ENCODE peak calls at places on chromosome 2, in seven cellular contexts. One of them, this sample, is unnamed.

GRCh38 chr2:2703127-2703526 is 372.1 kb upstream of the MYT1L start:
- DNase-seq in SJSA1: no peak
- DNase-seq in activated naive CD4-positive, alpha-beta T cell: no peak
- DNase-seq in KBM-7: no peak
- DNase-seq in NCI-H774: no peak
- DNase-seq in epithelial cell of esophagus: no peak
- DNase-seq in activated T-cell treated with anti-CD3 and anti-CD28 coated beads, Interleukin-2, amount 50 U/mL, for 24 hours: no peak
- DNase-seq in this sample: no peak

GRCh38 chr2:190069936-190070696 is 7.6 kb upstream of the MSTN start:
- DNase-seq in SJSA1: peak; percentile 74
- DNase-seq in activated naive CD4-positive, alpha-beta T cell: no peak
- DNase-seq in KBM-7: peak; percentile 69
- DNase-seq in NCI-H774: no peak
- DNase-seq in epithelial cell of esophagus: peak; percentile 75
- DNase-seq in activated T-cell treated with anti-CD3 and anti-CD28 coated beads, Interleukin-2, amount 50 U/mL, for 24 hours: no peak
- DNase-seq in this sample: no peak

GRCh38 chr2:176395273-176395854 is 126.1 kb downstream of the MTX2 start:
- DNase-seq in SJSA1: peak; percentile 44
- DNase-seq in activated naive CD4-positive, alpha-beta T cell: no peak
- DNase-seq in KBM-7: no peak
- DNase-seq in NCI-H774: no peak
- DNase-seq in epithelial cell of esophagus: peak; percentile 40
- DNase-seq in activated T-cell treated with anti-CD3 and anti-CD28 coated beads, Interleukin-2, amount 50 U/mL, for 24 hours: no peak
- DNase-seq in this sample: no peak

GRCh38 chr2:72146357-72147302 is 1.0 kb downstream of the CYP26B1 start:
- DNase-seq in SJSA1: no peak
- DNase-seq in activated naive CD4-positive, alpha-beta T cell: no peak
- DNase-seq in KBM-7: no peak
- DNase-seq in NCI-H774: no peak
- DNase-seq in epithelial cell of esophagus: no peak
- DNase-seq in activated T-cell treated with anti-CD3 and anti-CD28 coated beads, Interleukin-2, amount 50 U/mL, for 24 hours: peak; percentile 34
- DNase-seq in this sample: no peak

GRCh38 chr2:212644195-212644837 is 105.7 kb upstream of the ERBB4 start:
- DNase-seq in SJSA1: no peak
- DNase-seq in activated naive CD4-positive, alpha-beta T cell: no peak
- DNase-seq in KBM-7: no peak
- DNase-seq in NCI-H774: no peak
- DNase-seq in epithelial cell of esophagus: no peak
- DNase-seq in activated T-cell treated with anti-CD3 and anti-CD28 coated beads, Interleukin-2, amount 50 U/mL, for 24 hours: no peak
- DNase-seq in this sample: no peak

GRCh38 chr2:201467666-201468065 is 16.1 kb downstream of the STRADB start:
- DNase-seq in SJSA1: no peak
- DNase-seq in activated naive CD4-positive, alpha-beta T cell: no peak
- DNase-seq in KBM-7: no peak
- DNase-seq in NCI-H774: no peak
- DNase-seq in epithelial cell of esophagus: no peak
- DNase-seq in activated T-cell treated with anti-CD3 and anti-CD28 coated beads, Interleukin-2, amount 50 U/mL, for 24 hours: no peak
- DNase-seq in this sample: no peak

GRCh38 chr2:135826561-135826960 is 10.4 kb downstream of the LCT start:
- DNase-seq in SJSA1: no peak
- DNase-seq in activated naive CD4-positive, alpha-beta T cell: no peak
- DNase-seq in KBM-7: no peak
- DNase-seq in NCI-H774: no peak
- DNase-seq in epithelial cell of esophagus: no peak
- DNase-seq in activated T-cell treated with anti-CD3 and anti-CD28 coated beads, Interleukin-2, amount 50 U/mL, for 24 hours: no peak
- DNase-seq in this sample: no peak

GRCh38 chr2:64114063-64114911 is 29.9 kb downstream of the PELI1 start:
- DNase-seq in SJSA1: peak; percentile 59
- DNase-seq in activated naive CD4-positive, alpha-beta T cell: no peak
- DNase-seq in KBM-7: no peak
- DNase-seq in NCI-H774: no peak
- DNase-seq in epithelial cell of esophagus: peak; percentile 79
- DNase-seq in activated T-cell treated with anti-CD3 and anti-CD28 coated beads, Interleukin-2, amount 50 U/mL, for 24 hours: no peak
- DNase-seq in this sample: no peak

GRCh38 chr2:74778381-74779371 is 55.3 kb upstream of the HK2 start:
- DNase-seq in SJSA1: no peak
- DNase-seq in activated naive CD4-positive, alpha-beta T cell: no peak
- DNase-seq in KBM-7: peak; percentile 29
- DNase-seq in NCI-H774: peak; percentile 80
- DNase-seq in epithelial cell of esophagus: peak; percentile 36
- DNase-seq in activated T-cell treated with anti-CD3 and anti-CD28 coated beads, Interleukin-2, amount 50 U/mL, for 24 hours: no peak
- DNase-seq in this sample: no peak

GRCh38 chr2:115075800-115076199 is 633.4 kb downstream of the DPP10 start:
- DNase-seq in SJSA1: no peak
- DNase-seq in activated naive CD4-positive, alpha-beta T cell: no peak
- DNase-seq in KBM-7: no peak
- DNase-seq in NCI-H774: no peak
- DNase-seq in epithelial cell of esophagus: no peak
- DNase-seq in activated T-cell treated with anti-CD3 and anti-CD28 coated beads, Interleukin-2, amount 50 U/mL, for 24 hours: no peak
- DNase-seq in this sample: no peak

GRCh38 chr2:215917953-215918620 is 95.3 kb downstream of the MREG start:
- DNase-seq in SJSA1: peak; percentile 72
- DNase-seq in activated naive CD4-positive, alpha-beta T cell: no peak
- DNase-seq in KBM-7: no peak
- DNase-seq in NCI-H774: no peak
- DNase-seq in epithelial cell of esophagus: peak; percentile 85
- DNase-seq in activated T-cell treated with anti-CD3 and anti-CD28 coated beads, Interleukin-2, amount 50 U/mL, for 24 hours: no peak
- DNase-seq in this sample: no peak

GRCh38 chr2:121212661-121213325 is 72.2 kb downstream of the TFCP2L1 start:
- DNase-seq in SJSA1: no peak
- DNase-seq in activated naive CD4-positive, alpha-beta T cell: no peak
- DNase-seq in KBM-7: no peak
- DNase-seq in NCI-H774: no peak
- DNase-seq in epithelial cell of esophagus: no peak
- DNase-seq in activated T-cell treated with anti-CD3 and anti-CD28 coated beads, Interleukin-2, amount 50 U/mL, for 24 hours: no peak
- DNase-seq in this sample: no peak

GRCh38 chr2:190359896-190360376 is 16.5 kb downstream of the INPP1 start:
- DNase-seq in SJSA1: no peak
- DNase-seq in activated naive CD4-positive, alpha-beta T cell: peak; percentile 11
- DNase-seq in KBM-7: no peak
- DNase-seq in NCI-H774: no peak
- DNase-seq in epithelial cell of esophagus: peak; percentile 47
- DNase-seq in activated T-cell treated with anti-CD3 and anti-CD28 coated beads, Interleukin-2, amount 50 U/mL, for 24 hours: peak; percentile 56
- DNase-seq in this sample: peak; percentile 55

GRCh38 chr2:71612581-71613520 is 159.5 kb downstream of the DYSF start:
- DNase-seq in SJSA1: no peak
- DNase-seq in activated naive CD4-positive, alpha-beta T cell: no peak
- DNase-seq in KBM-7: no peak
- DNase-seq in NCI-H774: no peak
- DNase-seq in epithelial cell of esophagus: no peak
- DNase-seq in activated T-cell treated with anti-CD3 and anti-CD28 coated beads, Interleukin-2, amount 50 U/mL, for 24 hours: peak; percentile 9
- DNase-seq in this sample: no peak

GRCh38 chr2:242004223-242004901 is 134.8 kb downstream of the RTP5 start:
- DNase-seq in SJSA1: no peak
- DNase-seq in activated naive CD4-positive, alpha-beta T cell: no peak
- DNase-seq in KBM-7: no peak
- DNase-seq in NCI-H774: no peak
- DNase-seq in epithelial cell of esophagus: no peak
- DNase-seq in activated T-cell treated with anti-CD3 and anti-CD28 coated beads, Interleukin-2, amount 50 U/mL, for 24 hours: no peak
- DNase-seq in this sample: no peak

GRCh38 chr2:75595541-75596395 is 35.0 kb upstream of the EVA1A start:
- DNase-seq in SJSA1: peak; percentile 95
- DNase-seq in activated naive CD4-positive, alpha-beta T cell: no peak
- DNase-seq in KBM-7: no peak
- DNase-seq in NCI-H774: no peak
- DNase-seq in epithelial cell of esophagus: no peak
- DNase-seq in activated T-cell treated with anti-CD3 and anti-CD28 coated beads, Interleukin-2, amount 50 U/mL, for 24 hours: no peak
- DNase-seq in this sample: no peak

GRCh38 chr2:241020629-241021190 is 22.3 kb downstream of the SNED1 start:
- DNase-seq in SJSA1: no peak
- DNase-seq in activated naive CD4-positive, alpha-beta T cell: no peak
- DNase-seq in KBM-7: no peak
- DNase-seq in NCI-H774: no peak
- DNase-seq in epithelial cell of esophagus: no peak
- DNase-seq in activated T-cell treated with anti-CD3 and anti-CD28 coated beads, Interleukin-2, amount 50 U/mL, for 24 hours: no peak
- DNase-seq in this sample: no peak

GRCh38 chr2:24048662-24049484 is 668 bp upstream of the FKBP1B start:
- DNase-seq in SJSA1: no peak
- DNase-seq in activated naive CD4-positive, alpha-beta T cell: no peak
- DNase-seq in KBM-7: no peak
- DNase-seq in NCI-H774: no peak
- DNase-seq in epithelial cell of esophagus: no peak
- DNase-seq in activated T-cell treated with anti-CD3 and anti-CD28 coated beads, Interleukin-2, amount 50 U/mL, for 24 hours: no peak
- DNase-seq in this sample: no peak

GRCh38 chr2:1546023-1546591 is 132.8 kb downstream of the TPO start:
- DNase-seq in SJSA1: peak; percentile 58
- DNase-seq in activated naive CD4-positive, alpha-beta T cell: peak; percentile 9
- DNase-seq in KBM-7: peak; percentile 63
- DNase-seq in NCI-H774: peak; percentile 38
- DNase-seq in epithelial cell of esophagus: peak; percentile 62
- DNase-seq in activated T-cell treated with anti-CD3 and anti-CD28 coated beads, Interleukin-2, amount 50 U/mL, for 24 hours: peak; percentile 50
- DNase-seq in this sample: peak; percentile 33